ENCODE peak calls at places on chromosomes 13 and 19, in four cellular contexts. C is stimulated activated CD8-positive, alpha-beta memory T cell treated with anti-CD3 and anti-CD28 coated beads, Interleukin-7, amount 100 ng/mL, for 1 hour; N is H9; T is AG08395. S is an unnamed sample.

GRCh38 chr13:50357136-50357535 is 341.9 kb downstream of the KCNRG start:
- DNase-seq in C (no peak), N (no peak), T (no peak), S (no peak)

GRCh38 chr13:109773276-109773675 is 13.1 kb downstream of the IRS2 start:
- DNase-seq in C (no peak), N (no peak), T (no peak), S (no peak)

GRCh38 chr13:36395280-36395679 is 37.0 kb upstream of the CCNA1 start:
- DNase-seq in C (no peak), N (no peak), T (peak), S (no peak)

GRCh38 chr13:23469901-23470525 is 36.5 kb upstream of the SACS start:
- DNase-seq in C (no peak), N (no peak), T (peak), S (no peak)

GRCh38 chr13:51244637-51245405 is 22.6 kb downstream of the FAM124A start:
- DNase-seq in C (no peak), N (peak), T (no peak), S (no peak)

GRCh38 chr19:9848060-9848459 is 12.9 kb downstream of the PIN1 start:
- DNase-seq in C (no peak), N (peak), T (no peak), S (no peak)

GRCh38 chr19:44677019-44677809 is 5.9 kb downstream of the CEACAM19 start:
- DNase-seq in C (no peak), N (peak), T (peak), S (no peak)

GRCh38 chr13:45021250-45021649 is 31.9 kb downstream of the GPALPP1 start:
- DNase-seq in C (no peak), N (no peak), T (no peak), S (no peak)

GRCh38 chr19:29622191-29623070 is 16.3 kb downstream of the POP4 start:
- DNase-seq in C (no peak), N (peak), T (peak), S (no peak)